ENCODE peak calls at places on chromosomes 7 and 10, in seven cellular contexts. U is PC-3, Y is brain microvascular endothelial cell, E is body of pancreas, N is NB4, B is gastrocnemius medialis, K is astrocyte of the spinal cord. T is an unnamed sample.

GRCh38 chr10:99964791-99965190 is 45.0 kb downstream of the DNMBP start:
- DNase-seq in U (peak), Y (no peak), E (no peak), N (no peak), B (no peak), K (peak), T (no peak)

GRCh38 chr10:123518765-123519164 is 147.4 kb upstream of the GPR26 start:
- DNase-seq in U (no peak), Y (no peak), E (no peak), N (no peak), B (no peak), K (no peak), T (no peak)

GRCh38 chr10:5303504-5303903 is 61.3 kb upstream of the UCN3 start:
- DNase-seq in U (no peak), Y (no peak), E (no peak), N (no peak), B (no peak), K (no peak), T (no peak)

GRCh38 chr7:155322530-155322929 is 24.9 kb downstream of the INSIG1 start:
- DNase-seq in U (peak), Y (no peak), E (no peak), N (no peak), B (peak), K (no peak), T (no peak)

GRCh38 chr10:90871279-90871760 is 454 bp upstream of the RPP30 start:
- DNase-seq in U (no peak), Y (peak), E (peak), N (peak), B (peak), K (peak), T (peak)

GRCh38 chr7:30699706-30700495 is 17.6 kb upstream of the CRHR2 start:
- DNase-seq in U (no peak), Y (no peak), E (no peak), N (no peak), B (no peak), K (no peak), T (no peak)

GRCh38 chr10:132805599-132805998 is 19.7 kb upstream of the NKX6-2 start:
- DNase-seq in U (no peak), Y (no peak), E (no peak), N (no peak), B (no peak), K (no peak), T (no peak)

GRCh38 chr7:151204383-151205032 is 5.8 kb downstream of the H2BK1 start:
- DNase-seq in U (no peak), Y (no peak), E (no peak), N (no peak), B (no peak), K (no peak), T (no peak)

GRCh38 chr10:97332586-97333350 is 1.8 kb downstream of the FRAT2 start:
- DNase-seq in U (peak), Y (peak), E (peak), N (peak), B (peak), K (peak), T (peak)

GRCh38 chr7:152145853-152146466 is 120.5 kb downstream of the GALNT11 start:
- DNase-seq in U (peak), Y (peak), E (no peak), N (peak), B (no peak), K (peak), T (peak)

GRCh38 chr10:71837085-71837827 is 13.8 kb downstream of the PSAP start:
- DNase-seq in U (no peak), Y (no peak), E (no peak), N (peak), B (peak), K (no peak), T (peak)

GRCh38 chr10:46229144-46229563 is 57.6 kb upstream of the ANTXRL start:
- DNase-seq in U (no peak), Y (no peak), E (no peak), N (peak), B (no peak), K (no peak), T (peak)

GRCh38 chr10:114548662-114549061 is 109.4 kb downstream of the ABLIM1 start:
- DNase-seq in U (peak), Y (peak), E (peak), N (peak), B (peak), K (peak), T (peak)

GRCh38 chr7:20172736-20173334 is 44.3 kb downstream of the MACC1 start:
- DNase-seq in U (peak), Y (peak), E (peak), N (peak), B (peak), K (peak), T (peak)

GRCh38 chr7:123355576-123356195 is 155.9 kb upstream of the SLC13A1 start:
- DNase-seq in U (peak), Y (peak), E (no peak), N (peak), B (no peak), K (peak), T (peak)

GRCh38 chr7:80278737-80279136 is 144.1 kb downstream of the GNAI1 start:
- DNase-seq in U (no peak), Y (no peak), E (no peak), N (no peak), B (no peak), K (no peak), T (no peak)

DNA sequence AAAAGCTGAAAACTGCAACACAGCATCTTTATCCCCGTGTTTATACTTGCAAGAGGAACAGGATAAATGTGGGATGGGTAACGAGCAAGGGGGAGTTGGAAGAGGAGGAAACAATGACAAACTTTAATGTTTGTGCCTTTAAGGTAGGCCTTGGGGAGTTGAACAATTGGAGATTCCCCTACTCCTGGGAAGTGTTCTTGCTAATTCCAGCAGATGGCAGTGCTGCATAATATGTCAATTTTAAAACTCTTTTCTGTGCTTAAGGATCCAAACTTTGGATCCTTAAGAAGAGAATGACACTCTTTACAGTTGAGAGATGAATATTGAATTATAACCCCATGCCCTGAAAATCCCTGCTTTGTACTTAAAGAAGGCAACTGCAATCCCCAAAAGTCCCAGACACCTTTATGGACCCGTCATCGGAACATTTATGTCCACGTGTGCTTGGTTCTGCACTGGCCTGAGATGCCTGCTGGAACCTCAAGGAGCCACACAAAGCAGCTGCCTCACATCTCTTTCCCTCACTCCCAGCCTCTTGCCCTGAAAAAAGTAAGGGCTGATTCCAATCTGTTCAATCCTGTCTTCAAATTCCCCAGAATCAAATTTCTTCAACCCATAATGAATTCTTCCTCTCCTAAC is 12.0 kb downstream of the IFIT5 start:
- DNase-seq in U (peak), Y (peak), E (peak), N (peak), B (no peak), K (peak), T (peak)
- TF ChIP-seq CTCF in U (peak), Y (peak), E (peak), N (peak), B (peak), K (peak), T (peak)

DNA sequence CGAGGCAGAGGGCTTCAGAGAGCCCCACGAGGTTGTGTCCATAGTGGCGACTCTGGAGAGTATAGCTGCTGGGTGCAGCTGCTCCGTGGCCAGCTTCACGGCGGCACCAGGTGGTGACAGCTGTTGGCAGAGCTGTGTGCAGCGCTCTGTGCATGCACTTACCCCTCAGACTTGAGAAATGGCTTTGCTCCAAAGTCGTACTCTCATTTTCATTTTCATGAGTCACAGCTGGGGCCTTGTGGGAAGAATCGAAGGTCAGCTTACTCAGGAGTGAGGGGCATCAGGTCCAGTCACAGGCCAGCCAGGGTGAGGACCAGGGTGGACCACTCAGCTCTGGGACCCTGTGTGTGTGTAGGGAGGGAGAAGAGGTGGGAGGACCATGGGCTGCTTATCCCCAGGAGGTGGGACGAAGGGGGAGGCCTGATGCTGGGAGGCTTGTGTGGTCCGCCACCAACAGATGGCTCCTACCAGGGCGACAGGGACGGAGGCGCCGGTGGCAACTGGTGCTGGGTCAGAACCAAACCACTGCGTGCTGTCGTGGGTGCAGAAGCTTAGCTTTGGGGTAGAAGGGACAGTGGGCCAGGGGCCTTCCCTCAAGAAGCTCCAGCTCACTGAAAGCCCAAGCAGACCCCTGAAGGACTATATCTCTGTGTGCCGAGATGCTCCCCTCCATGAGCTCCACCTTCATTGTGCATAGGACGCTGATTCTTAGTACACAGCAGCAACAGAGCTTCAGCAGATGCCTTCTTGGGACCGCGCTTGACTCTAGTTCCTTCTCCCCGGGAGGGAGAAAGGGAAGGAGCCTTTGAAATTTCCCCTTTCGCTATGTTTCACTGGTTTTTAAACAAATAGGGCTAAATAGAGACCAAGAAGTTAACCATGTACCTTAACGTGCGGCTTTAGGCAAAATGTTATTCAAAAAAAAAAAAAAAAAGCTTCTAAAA is 225.0 kb downstream of the CELF2 start:
- DNase-seq in U (no peak), Y (no peak), E (no peak), N (no peak), B (no peak), K (peak), T (peak)
- H3K4me3 ChIP-seq in U (no peak), Y (no peak), E (no peak), N (no peak), B (no peak), K (no peak), T (peak)

GRCh38 chr10:14820010-14820774 is 17.6 kb downstream of the CDNF start:
- DNase-seq in U (peak), Y (peak), E (no peak), N (no peak), B (no peak), K (peak), T (no peak)
- TF ChIP-seq CTCF in U (peak), Y (no peak), E (no peak), N (no peak), B (no peak), K (no peak), T (no peak)

GRCh38 chr7:66110861-66111260 is 3.8 kb upstream of the CRCP start:
- DNase-seq in U (peak), Y (peak), E (no peak), N (peak), B (no peak), K (peak), T (no peak)

GRCh38 chr7:66100408-66101050 is 14.1 kb upstream of the CRCP start:
- DNase-seq in U (no peak), Y (no peak), E (no peak), N (no peak), B (no peak), K (no peak), T (no peak)

GRCh38 chr7:66099551-66100407 is 14.9 kb upstream of the CRCP start:
- DNase-seq in U (peak), Y (peak), E (peak), N (peak), B (peak), K (peak), T (peak)

GRCh38 chr7:66105263-66105748 is 9.3 kb upstream of the CRCP start:
- DNase-seq in U (no peak), Y (no peak), E (no peak), N (no peak), B (no peak), K (no peak), T (no peak)
- H3K4me3 ChIP-seq in U (no peak), Y (no peak), E (no peak), N (no peak), B (no peak), K (no peak), T (no peak)

DNA sequence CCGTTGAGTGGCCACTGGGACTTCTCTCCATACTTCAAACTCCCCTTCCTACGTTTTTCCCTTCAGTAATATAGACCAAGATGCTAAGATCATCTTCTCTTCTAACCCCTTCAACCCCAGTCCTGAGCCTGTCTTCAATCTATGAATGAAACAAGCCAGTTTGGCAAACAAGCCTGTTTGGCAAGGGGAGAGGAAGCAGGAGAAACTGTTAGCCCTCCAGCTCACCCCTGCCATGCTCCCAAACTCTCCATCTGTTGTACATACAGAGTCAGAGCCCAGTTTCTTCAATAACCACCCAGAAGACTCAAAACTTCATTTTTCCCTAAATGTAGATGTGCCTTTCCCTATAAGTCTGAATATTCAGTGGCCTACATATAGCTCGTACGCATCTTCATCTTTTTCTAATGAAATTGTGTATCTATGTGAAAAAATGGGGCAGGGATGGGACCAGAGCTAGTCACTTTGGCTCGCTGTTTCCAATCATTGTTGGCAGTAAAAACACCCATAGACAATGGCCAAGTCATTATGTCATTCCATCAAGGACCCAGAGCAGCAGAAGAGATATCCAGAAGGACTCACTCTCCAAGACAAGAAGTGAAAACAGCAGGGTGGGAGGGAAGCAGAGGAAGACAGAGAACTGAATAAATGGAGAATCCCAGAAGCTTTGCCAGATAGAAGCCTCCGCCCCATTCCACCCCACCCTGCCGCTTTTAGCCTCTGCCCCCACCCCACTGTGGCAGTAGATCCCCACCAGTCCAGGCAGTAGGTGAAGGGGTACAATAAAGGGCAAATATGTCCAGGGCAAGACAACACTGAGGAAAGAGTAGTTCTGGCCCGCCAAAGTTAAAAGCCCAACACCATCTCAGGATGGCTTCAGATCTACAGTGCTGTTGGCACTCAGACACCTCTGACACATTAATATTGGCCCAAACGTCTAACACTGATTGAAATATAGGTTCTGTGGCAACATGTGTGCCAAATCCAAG is 87.3 kb downstream of the DOCK4 start:
- DNase-seq in U (no peak), Y (no peak), E (no peak), N (no peak), B (no peak), K (no peak), T (no peak)
- TF ChIP-seq CTCF in U (no peak), Y (no peak), E (no peak), N (no peak), B (no peak), K (no peak), T (no peak)

GRCh38 chr10:50992356-50992866 is 81.9 kb upstream of the PRKG1 start:
- DNase-seq in U (peak), Y (no peak), E (peak), N (no peak), B (peak), K (no peak), T (no peak)

GRCh38 chr10:50991496-50992355 is 82.6 kb upstream of the PRKG1 start:
- DNase-seq in U (no peak), Y (peak), E (peak), N (no peak), B (peak), K (no peak), T (no peak)

GRCh38 chr10:50993817-50994251 is 80.5 kb upstream of the PRKG1 start:
- DNase-seq in U (peak), Y (peak), E (peak), N (no peak), B (peak), K (no peak), T (no peak)

GRCh38 chr10:50990568-50991495 is 83.5 kb upstream of the PRKG1 start:
- DNase-seq in U (peak), Y (peak), E (peak), N (no peak), B (peak), K (peak), T (no peak)

DNA sequence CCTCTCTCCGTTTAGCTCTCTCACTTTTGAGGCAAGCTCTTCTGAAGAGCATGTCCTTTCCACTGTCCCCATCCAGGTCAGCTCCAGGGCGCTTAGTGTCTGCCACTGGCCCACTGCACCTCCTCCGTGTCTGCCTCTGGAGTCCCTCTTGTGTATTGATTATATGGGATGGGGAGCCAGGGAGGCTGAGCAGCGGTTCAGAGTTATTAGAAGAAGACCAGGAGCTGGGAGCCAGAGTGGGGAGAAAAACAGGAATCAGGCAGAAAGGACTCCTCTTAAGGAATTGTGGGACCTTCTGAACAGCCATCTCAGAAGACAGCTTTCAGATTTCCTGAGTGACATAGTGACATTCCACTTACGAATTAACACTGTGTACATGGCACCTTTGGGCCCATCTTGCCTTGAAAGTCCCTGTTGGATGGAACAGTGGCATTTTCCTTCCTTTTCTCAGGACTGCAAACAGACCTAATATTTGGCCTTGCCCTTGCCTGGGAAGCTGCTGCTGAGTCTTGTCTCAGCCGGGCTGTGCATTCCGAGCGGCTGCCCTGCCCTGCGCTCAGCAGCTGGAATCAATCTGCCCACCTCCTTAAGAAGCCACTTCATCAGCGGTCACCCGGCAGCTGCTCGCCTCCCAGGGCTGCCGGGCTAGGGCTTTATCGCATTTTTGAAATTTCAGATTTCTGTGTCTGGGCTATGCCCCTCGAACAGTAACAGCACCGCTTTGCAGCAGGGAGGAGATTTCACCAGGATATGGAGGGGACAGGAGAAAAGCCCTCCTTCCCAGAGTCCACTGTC is 81.1 kb upstream of the PRKG1 start:
- DNase-seq in U (peak), Y (peak), E (peak), N (no peak), B (peak), K (no peak), T (no peak)
- H3K4me3 ChIP-seq in U (no peak), Y (peak), E (peak), N (no peak), B (peak), K (no peak), T (no peak)

DNA sequence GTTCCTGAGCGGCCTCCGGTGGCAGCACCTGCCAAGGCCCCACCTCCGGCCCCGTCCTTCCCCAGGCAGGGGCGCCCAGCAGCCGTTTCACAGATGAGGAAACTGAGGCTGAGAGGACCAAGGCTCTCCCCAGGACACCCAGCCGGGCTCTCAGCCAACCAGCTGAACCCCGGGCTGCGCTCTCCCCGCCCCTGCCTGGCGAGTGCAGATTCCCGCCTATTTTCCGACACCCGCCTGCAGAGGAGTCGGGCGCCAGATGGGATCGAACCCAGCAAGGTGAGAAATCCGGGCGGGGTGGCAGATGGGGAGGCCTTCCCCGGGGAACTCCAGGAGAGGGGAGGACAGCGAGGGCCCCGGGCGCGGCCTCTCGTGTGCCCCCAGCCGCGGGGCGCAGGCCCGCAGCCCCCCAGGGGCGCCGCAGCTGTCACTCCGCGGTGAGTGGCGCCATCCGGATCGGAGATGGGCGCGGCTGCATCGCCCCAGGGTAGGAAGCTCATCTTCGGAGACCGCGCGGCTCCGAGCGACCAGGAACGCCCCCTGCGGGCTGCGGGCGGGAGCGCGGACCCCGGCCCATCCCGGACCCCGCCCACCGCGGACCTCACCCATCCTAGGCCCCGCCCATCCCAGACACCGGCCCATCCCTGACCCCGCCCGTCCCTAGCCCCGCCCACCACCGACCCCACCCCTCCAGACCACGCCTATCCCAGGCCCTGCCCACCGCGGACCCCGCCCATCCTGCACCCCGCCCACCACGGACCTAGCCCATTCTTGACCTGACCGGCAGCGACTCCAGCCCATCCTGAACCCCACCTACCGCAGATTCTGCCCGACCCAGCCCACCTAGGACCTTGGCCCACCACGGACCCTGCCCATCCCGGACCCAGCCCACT is 90.3 kb downstream of the MICALL2 start:
- DNase-seq in U (peak), Y (no peak), E (no peak), N (peak), B (no peak), K (no peak), T (peak)
- TF ChIP-seq CTCF in U (peak), Y (no peak), E (no peak), N (peak), B (no peak), K (peak), T (no peak)

GRCh38 chr7:97002555-97003261 is 2.6 kb upstream of the DLX6 start:
- DNase-seq in U (no peak), Y (no peak), E (no peak), N (no peak), B (no peak), K (no peak), T (no peak)
- H3K4me3 ChIP-seq in U (no peak), Y (no peak), E (no peak), N (no peak), B (no peak), K (no peak), T (no peak)